ENCODE peak calls at places on chromosomes 7 and 10, in eight cellular contexts. J is Calu3; Q is body of pancreas; M is hippocampal formation; T is mucosa of descending colon; V is T-helper 2 cell; D is stimulated activated CD4-positive, alpha-beta T cell treated with anti-CD3 and anti-CD28 coated beads, Interleukin-15, amount 100 ng/mL, for 1 hour; P is astrocyte of the spinal cord. U is an unnamed sample.

GRCh38 chr10:75358835-75359421 is 42.6 kb downstream of the ZNF503 start:
- DNase-seq in P (peak), J (peak), D (no peak), M (no peak), V (no peak), T (no peak), Q (no peak), U (no peak)

GRCh38 chr10:21694646-21695045 is 160.6 kb downstream of the MLLT10 start:
- DNase-seq in T (no peak), M (no peak), V (no peak), Q (no peak), P (peak), J (no peak), D (no peak), U (no peak)

GRCh38 chr7:148941598-148942280 is 57.6 kb upstream of the EZH2 start:
- DNase-seq in P (peak), D (peak), V (peak), M (no peak), Q (peak), T (peak), J (peak), U (peak)

GRCh38 chr7:115864082-115864481 is 166.5 kb downstream of the TFEC start:
- DNase-seq in M (no peak), P (no peak), J (no peak), Q (no peak), T (no peak), V (no peak), D (no peak), U (no peak)

GRCh38 chr7:118214051-118214832 is 10.3 kb upstream of the ANKRD7 start:
- DNase-seq in M (peak), D (peak), Q (peak), V (peak), T (peak), J (peak), P (peak), U (peak)

GRCh38 chr7:157854066-157854891 is 517.5 kb downstream of the DNAJB6 start:
- DNase-seq in J (no peak), D (no peak), P (no peak), T (peak), M (no peak), V (no peak), Q (peak), U (no peak)

GRCh38 chr10:92241158-92241500 is 49.7 kb downstream of the CPEB3 start:
- DNase-seq in J (no peak), Q (peak), V (no peak), M (peak), D (no peak), P (no peak), T (peak), U (no peak)

GRCh38 chr7:114150704-114151103 is 231.9 kb upstream of the PPP1R3A start:
- DNase-seq in J (no peak), Q (no peak), M (no peak), P (no peak), T (no peak), V (no peak), D (no peak), U (no peak)